ENCODE peak calls at places on chromosomes 12 and 14, in ten cellular contexts. One of them, this sample, is unnamed.

GRCh38 chr14:93725993-93726392 is 62.3 kb downstream of the PRIMA1 start:
- DNase-seq in HepG2: no peak
- DNase-seq in NCI-H460: no peak
- DNase-seq in HEK293T: no peak
- DNase-seq in GM13977: no peak
- DNase-seq in left cardiac atrium: no peak
- DNase-seq in NCI-H2081: no peak
- DNase-seq in AG10803: no peak
- DNase-seq in fibroblast of the aortic adventitia: no peak
- DNase-seq in body of pancreas: no peak
- DNase-seq in this sample: no peak

GRCh38 chr12:52949413-52950331 is 754 bp downstream of the KRT18 start:
- DNase-seq in HepG2: peak
- DNase-seq in NCI-H460: peak
- DNase-seq in HEK293T: no peak
- DNase-seq in GM13977: no peak
- DNase-seq in left cardiac atrium: peak
- DNase-seq in NCI-H2081: peak
- DNase-seq in AG10803: peak
- DNase-seq in fibroblast of the aortic adventitia: peak
- DNase-seq in body of pancreas: peak
- DNase-seq in this sample: peak

GRCh38 chr12:110042260-110042659 is 6.1 kb downstream of the C12orf76 start:
- DNase-seq in HepG2: peak
- DNase-seq in NCI-H460: no peak
- DNase-seq in HEK293T: no peak
- DNase-seq in GM13977: no peak
- DNase-seq in left cardiac atrium: no peak
- DNase-seq in NCI-H2081: no peak
- DNase-seq in AG10803: no peak
- DNase-seq in fibroblast of the aortic adventitia: no peak
- DNase-seq in body of pancreas: peak
- DNase-seq in this sample: no peak

GRCh38 chr12:38289396-38289795 is 27.2 kb upstream of the ALG10B start:
- DNase-seq in HepG2: no peak
- DNase-seq in NCI-H460: no peak
- DNase-seq in HEK293T: no peak
- DNase-seq in GM13977: no peak
- DNase-seq in left cardiac atrium: no peak
- DNase-seq in NCI-H2081: no peak
- DNase-seq in AG10803: no peak
- DNase-seq in fibroblast of the aortic adventitia: no peak
- DNase-seq in body of pancreas: no peak
- DNase-seq in this sample: no peak

GRCh38 chr14:64688801-64689200 is 15.4 kb upstream of the PLEKHG3 start:
- DNase-seq in HepG2: no peak
- DNase-seq in NCI-H460: no peak
- DNase-seq in HEK293T: no peak
- DNase-seq in GM13977: no peak
- DNase-seq in left cardiac atrium: no peak
- DNase-seq in NCI-H2081: peak
- DNase-seq in AG10803: no peak
- DNase-seq in fibroblast of the aortic adventitia: no peak
- DNase-seq in body of pancreas: peak
- DNase-seq in this sample: no peak

GRCh38 chr12:94100254-94100653 is 48.1 kb upstream of the PLXNC1 start:
- DNase-seq in HepG2: no peak
- DNase-seq in NCI-H460: no peak
- DNase-seq in HEK293T: no peak
- DNase-seq in GM13977: no peak
- DNase-seq in left cardiac atrium: no peak
- DNase-seq in NCI-H2081: no peak
- DNase-seq in AG10803: peak
- DNase-seq in fibroblast of the aortic adventitia: peak
- DNase-seq in body of pancreas: no peak
- DNase-seq in this sample: no peak

GRCh38 chr14:71751264-71751663 is 181.0 kb upstream of the RGS6 start:
- DNase-seq in HepG2: no peak
- DNase-seq in NCI-H460: no peak
- DNase-seq in HEK293T: no peak
- DNase-seq in GM13977: no peak
- DNase-seq in left cardiac atrium: no peak
- DNase-seq in NCI-H2081: no peak
- DNase-seq in AG10803: no peak
- DNase-seq in fibroblast of the aortic adventitia: peak
- DNase-seq in body of pancreas: no peak
- DNase-seq in this sample: no peak

GRCh38 chr12:64696065-64696741 is 63.0 kb downstream of the GNS start:
- DNase-seq in HepG2: peak
- DNase-seq in NCI-H460: peak
- DNase-seq in HEK293T: peak
- DNase-seq in GM13977: no peak
- DNase-seq in left cardiac atrium: no peak
- DNase-seq in NCI-H2081: peak
- DNase-seq in AG10803: peak
- DNase-seq in fibroblast of the aortic adventitia: peak
- DNase-seq in body of pancreas: no peak
- DNase-seq in this sample: peak

GRCh38 chr12:131105736-131106356 is 152.1 kb downstream of the ADGRD1 start:
- DNase-seq in HepG2: no peak
- DNase-seq in NCI-H460: no peak
- DNase-seq in HEK293T: no peak
- DNase-seq in GM13977: no peak
- DNase-seq in left cardiac atrium: no peak
- DNase-seq in NCI-H2081: no peak
- DNase-seq in AG10803: no peak
- DNase-seq in fibroblast of the aortic adventitia: no peak
- DNase-seq in body of pancreas: no peak
- DNase-seq in this sample: no peak

GRCh38 chr12:107369679-107370078 is 276.3 kb upstream of the CRY1 start:
- DNase-seq in HepG2: no peak
- DNase-seq in NCI-H460: no peak
- DNase-seq in HEK293T: no peak
- DNase-seq in GM13977: no peak
- DNase-seq in left cardiac atrium: no peak
- DNase-seq in NCI-H2081: no peak
- DNase-seq in AG10803: no peak
- DNase-seq in fibroblast of the aortic adventitia: no peak
- DNase-seq in body of pancreas: no peak
- DNase-seq in this sample: no peak

GRCh38 chr12:116180448-116180847 is 97.0 kb downstream of the MED13L start:
- DNase-seq in HepG2: no peak
- DNase-seq in NCI-H460: no peak
- DNase-seq in HEK293T: no peak
- DNase-seq in GM13977: no peak
- DNase-seq in left cardiac atrium: no peak
- DNase-seq in NCI-H2081: no peak
- DNase-seq in AG10803: no peak
- DNase-seq in fibroblast of the aortic adventitia: no peak
- DNase-seq in body of pancreas: no peak
- DNase-seq in this sample: no peak

GRCh38 chr14:61102549-61103466 is 121.8 kb downstream of the SLC38A6 start:
- DNase-seq in HepG2: peak
- DNase-seq in NCI-H460: no peak
- DNase-seq in HEK293T: no peak
- DNase-seq in GM13977: no peak
- DNase-seq in left cardiac atrium: no peak
- DNase-seq in NCI-H2081: no peak
- DNase-seq in AG10803: no peak
- DNase-seq in fibroblast of the aortic adventitia: no peak
- DNase-seq in body of pancreas: no peak
- DNase-seq in this sample: no peak

GRCh38 chr12:75878382-75878720 is 153.2 kb downstream of the PHLDA1 start:
- DNase-seq in HepG2: no peak
- DNase-seq in NCI-H460: no peak
- DNase-seq in HEK293T: no peak
- DNase-seq in GM13977: no peak
- DNase-seq in left cardiac atrium: no peak
- DNase-seq in NCI-H2081: no peak
- DNase-seq in AG10803: peak
- DNase-seq in fibroblast of the aortic adventitia: peak
- DNase-seq in body of pancreas: no peak
- DNase-seq in this sample: no peak

GRCh38 chr12:54126696-54127537 is 61.9 kb downstream of the SMUG1 start:
- DNase-seq in HepG2: no peak
- DNase-seq in NCI-H460: no peak
- DNase-seq in HEK293T: peak
- DNase-seq in GM13977: no peak
- DNase-seq in left cardiac atrium: peak
- DNase-seq in NCI-H2081: no peak
- DNase-seq in AG10803: peak
- DNase-seq in fibroblast of the aortic adventitia: peak
- DNase-seq in body of pancreas: peak
- DNase-seq in this sample: peak

GRCh38 chr14:102924632-102925588 is 2.4 kb downstream of the AMN start:
- DNase-seq in HepG2: no peak
- DNase-seq in NCI-H460: no peak
- DNase-seq in HEK293T: no peak
- DNase-seq in GM13977: no peak
- DNase-seq in left cardiac atrium: no peak
- DNase-seq in NCI-H2081: no peak
- DNase-seq in AG10803: no peak
- DNase-seq in fibroblast of the aortic adventitia: peak
- DNase-seq in body of pancreas: no peak
- DNase-seq in this sample: no peak

GRCh38 chr14:59245809-59246295 is 57.4 kb downstream of the DAAM1 start:
- DNase-seq in HepG2: no peak
- DNase-seq in NCI-H460: no peak
- DNase-seq in HEK293T: no peak
- DNase-seq in GM13977: peak
- DNase-seq in left cardiac atrium: no peak
- DNase-seq in NCI-H2081: no peak
- DNase-seq in AG10803: no peak
- DNase-seq in fibroblast of the aortic adventitia: no peak
- DNase-seq in body of pancreas: no peak
- DNase-seq in this sample: no peak

GRCh38 chr14:92635031-92635430 is 113.4 kb downstream of the LGMN start:
- DNase-seq in HepG2: no peak
- DNase-seq in NCI-H460: no peak
- DNase-seq in HEK293T: no peak
- DNase-seq in GM13977: no peak
- DNase-seq in left cardiac atrium: no peak
- DNase-seq in NCI-H2081: no peak
- DNase-seq in AG10803: no peak
- DNase-seq in fibroblast of the aortic adventitia: no peak
- DNase-seq in body of pancreas: no peak
- DNase-seq in this sample: no peak

GRCh38 chr14:61434315-61434714 is 112.9 kb downstream of the PRKCH start:
- DNase-seq in HepG2: no peak
- DNase-seq in NCI-H460: no peak
- DNase-seq in HEK293T: no peak
- DNase-seq in GM13977: no peak
- DNase-seq in left cardiac atrium: no peak
- DNase-seq in NCI-H2081: no peak
- DNase-seq in AG10803: no peak
- DNase-seq in fibroblast of the aortic adventitia: no peak
- DNase-seq in body of pancreas: no peak
- DNase-seq in this sample: no peak

GRCh38 chr12:93790472-93791152 is 113.4 kb downstream of the CRADD start:
- DNase-seq in HepG2: no peak
- DNase-seq in NCI-H460: no peak
- DNase-seq in HEK293T: no peak
- DNase-seq in GM13977: no peak
- DNase-seq in left cardiac atrium: no peak
- DNase-seq in NCI-H2081: no peak
- DNase-seq in AG10803: peak
- DNase-seq in fibroblast of the aortic adventitia: peak
- DNase-seq in body of pancreas: no peak
- DNase-seq in this sample: peak

GRCh38 chr12:106205208-106206069 is 42.4 kb downstream of the CKAP4 start:
- DNase-seq in HepG2: peak
- DNase-seq in NCI-H460: peak
- DNase-seq in HEK293T: no peak
- DNase-seq in GM13977: no peak
- DNase-seq in left cardiac atrium: peak
- DNase-seq in NCI-H2081: no peak
- DNase-seq in AG10803: peak
- DNase-seq in fibroblast of the aortic adventitia: no peak
- DNase-seq in body of pancreas: peak
- DNase-seq in this sample: peak

GRCh38 chr12:96989916-96990315 is 82.9 kb downstream of the NEDD1 start:
- DNase-seq in HepG2: peak
- DNase-seq in NCI-H460: no peak
- DNase-seq in HEK293T: peak
- DNase-seq in GM13977: no peak
- DNase-seq in left cardiac atrium: no peak
- DNase-seq in NCI-H2081: peak
- DNase-seq in AG10803: no peak
- DNase-seq in fibroblast of the aortic adventitia: no peak
- DNase-seq in body of pancreas: peak
- DNase-seq in this sample: peak

GRCh38 chr14:33938131-33938949 is 12.5 kb downstream of the EGLN3 start:
- DNase-seq in HepG2: peak
- DNase-seq in NCI-H460: peak
- DNase-seq in HEK293T: peak
- DNase-seq in GM13977: no peak
- DNase-seq in left cardiac atrium: peak
- DNase-seq in NCI-H2081: peak
- DNase-seq in AG10803: peak
- DNase-seq in fibroblast of the aortic adventitia: no peak
- DNase-seq in body of pancreas: peak
- DNase-seq in this sample: no peak

GRCh38 chr14:23005861-23006534 is 3.9 kb downstream of the C14orf93 start:
- DNase-seq in HepG2: no peak
- DNase-seq in NCI-H460: no peak
- DNase-seq in HEK293T: no peak
- DNase-seq in GM13977: no peak
- DNase-seq in left cardiac atrium: no peak
- DNase-seq in NCI-H2081: no peak
- DNase-seq in AG10803: no peak
- DNase-seq in fibroblast of the aortic adventitia: no peak
- DNase-seq in body of pancreas: no peak
- DNase-seq in this sample: no peak

GRCh38 chr14:78836777-78837176 is 666.6 kb downstream of the NRXN3 start:
- DNase-seq in HepG2: peak
- DNase-seq in NCI-H460: peak
- DNase-seq in HEK293T: peak
- DNase-seq in GM13977: peak
- DNase-seq in left cardiac atrium: peak
- DNase-seq in NCI-H2081: peak
- DNase-seq in AG10803: peak
- DNase-seq in fibroblast of the aortic adventitia: peak
- DNase-seq in body of pancreas: peak
- DNase-seq in this sample: peak

GRCh38 chr14:102949801-102950451 is 27.5 kb downstream of the AMN start:
- DNase-seq in HepG2: no peak
- DNase-seq in NCI-H460: no peak
- DNase-seq in HEK293T: no peak
- DNase-seq in GM13977: no peak
- DNase-seq in left cardiac atrium: no peak
- DNase-seq in NCI-H2081: peak
- DNase-seq in AG10803: peak
- DNase-seq in fibroblast of the aortic adventitia: peak
- DNase-seq in body of pancreas: peak
- DNase-seq in this sample: no peak

GRCh38 chr14:51523243-51523642 is 128.5 kb upstream of the FRMD6 start:
- DNase-seq in HepG2: no peak
- DNase-seq in NCI-H460: no peak
- DNase-seq in HEK293T: no peak
- DNase-seq in GM13977: no peak
- DNase-seq in left cardiac atrium: no peak
- DNase-seq in NCI-H2081: no peak
- DNase-seq in AG10803: no peak
- DNase-seq in fibroblast of the aortic adventitia: no peak
- DNase-seq in body of pancreas: no peak
- DNase-seq in this sample: no peak

GRCh38 chr14:54776361-54777001 is 126.1 kb downstream of the GCH1 start:
- DNase-seq in HepG2: no peak
- DNase-seq in NCI-H460: no peak
- DNase-seq in HEK293T: no peak
- DNase-seq in GM13977: peak
- DNase-seq in left cardiac atrium: peak
- DNase-seq in NCI-H2081: no peak
- DNase-seq in AG10803: peak
- DNase-seq in fibroblast of the aortic adventitia: peak
- DNase-seq in body of pancreas: no peak
- DNase-seq in this sample: no peak

GRCh38 chr12:5648692-5649338 is 216.9 kb downstream of the NTF3 start:
- DNase-seq in HepG2: peak
- DNase-seq in NCI-H460: peak
- DNase-seq in HEK293T: peak
- DNase-seq in GM13977: no peak
- DNase-seq in left cardiac atrium: no peak
- DNase-seq in NCI-H2081: peak
- DNase-seq in AG10803: peak
- DNase-seq in fibroblast of the aortic adventitia: no peak
- DNase-seq in body of pancreas: no peak
- DNase-seq in this sample: peak

This sample was measured in ACHN.